ENCODE peak calls at places on chromosomes 2 and 18, in four cellular contexts. T, Z, K and S are unnamed samples.

GRCh38 chr2:185790361-185790760 is 51.8 kb downstream of the FSIP2 start:
- DNase-seq in T (no peak), Z (no peak), K (no peak), S (no peak)

GRCh38 chr18:54968807-54969206 is 9.5 kb upstream of the CCDC68 start:
- DNase-seq in T (no peak), Z (no peak), K (no peak), S (no peak)

GRCh38 chr18:47749195-47749973 is 181.1 kb downstream of the SMAD2 start:
- DNase-seq in T (peak; percentile 55), Z (peak; percentile 89), K (peak; percentile 66), S (no peak)

GRCh38 chr2:98468621-98469236 is 24.1 kb downstream of the INPP4A start:
- DNase-seq in T (no peak), Z (peak; percentile 62), K (no peak), S (no peak)

GRCh38 chr18:50117876-50118275 is 77.1 kb downstream of the MYO5B start:
- DNase-seq in T (no peak), Z (no peak), K (no peak), S (no peak)

GRCh38 chr18:7272268-7273049 is 41.6 kb downstream of the LRRC30 start:
- DNase-seq in T (no peak), Z (no peak), K (peak; percentile 81), S (no peak)

GRCh38 chr2:16654775-16655456 is 10.7 kb downstream of the CYRIA start:
- DNase-seq in T (no peak), Z (no peak), K (no peak), S (no peak)

GRCh38 chr2:205427112-205427511 is 255.2 kb upstream of the NRP2 start:
- DNase-seq in T (no peak), Z (no peak), K (no peak), S (peak; percentile 50)

GRCh38 chr2:118577202-118577601 is 270.2 kb downstream of the EN1 start:
- DNase-seq in T (no peak), Z (no peak), K (no peak), S (no peak)

GRCh38 chr2:224077773-224078507 is 38.9 kb upstream of the SERPINE2 start:
- DNase-seq in T (no peak), Z (no peak), K (no peak), S (no peak)

GRCh38 chr2:168587302-168587701 is 131.2 kb downstream of the CERS6 start:
- DNase-seq in T (no peak), Z (no peak), K (no peak), S (no peak)

GRCh38 chr18:77093067-77093430 is 39.5 kb downstream of the MBP start:
- DNase-seq in T (no peak), Z (no peak), K (no peak), S (no peak)

GRCh38 chr2:120675460-120676130 is 60.1 kb upstream of the GLI2 start:
- DNase-seq in T (no peak), Z (peak; percentile 70), K (no peak), S (no peak)

GRCh38 chr2:71711470-71711857 is 258.1 kb downstream of the DYSF start:
- DNase-seq in T (no peak), Z (no peak), K (no peak), S (no peak)

GRCh38 chr2:199922856-199923255 is 11.8 kb downstream of the C2orf69 start:
- DNase-seq in T (no peak), Z (no peak), K (no peak), S (no peak)

GRCh38 chr2:218260742-218261423 is at the start of gene GPBAR1:
- DNase-seq in T (no peak), Z (no peak), K (no peak), S (no peak)

GRCh38 chr18:32552421-32553030 is 81.8 kb upstream of the GAREM1 start:
- DNase-seq in T (peak; percentile 10), Z (peak; percentile 73), K (peak; percentile 60), S (peak; percentile 17)

GRCh38 chr2:216169087-216169486 is 59.9 kb downstream of the XRCC5 start:
- DNase-seq in T (no peak), Z (no peak), K (no peak), S (no peak)

GRCh38 chr2:201420442-201421113 is 30.7 kb downstream of the TRAK2 start:
- DNase-seq in T (no peak), Z (no peak), K (no peak), S (no peak)

GRCh38 chr2:182642328-182642727 is 73.7 kb upstream of the DNAJC10 start:
- DNase-seq in T (no peak), Z (peak; percentile 52), K (peak; percentile 9), S (no peak)

GRCh38 chr2:70433315-70433714 is 120.3 kb downstream of the TGFA start:
- DNase-seq in T (no peak), Z (no peak), K (no peak), S (no peak)

GRCh38 chr2:191250400-191250799 is 5.2 kb downstream of the MYO1B start:
- DNase-seq in T (no peak), Z (no peak), K (no peak), S (no peak)

GRCh38 chr2:239234826-239235175 is 166.0 kb downstream of the HDAC4 start:
- DNase-seq in T (no peak), Z (no peak), K (no peak), S (no peak)

GRCh38 chr2:214695789-214696188 is 113.7 kb downstream of the BARD1 start:
- DNase-seq in T (no peak), Z (no peak), K (no peak), S (no peak)

GRCh38 chr2:98664323-98664722 is 55.9 kb downstream of the UNC50 start:
- DNase-seq in T (no peak), Z (no peak), K (peak; percentile 4), S (no peak)

GRCh38 chr2:108575132-108575966 is 41.1 kb downstream of the LIMS1 start:
- DNase-seq in T (no peak), Z (peak; percentile 40), K (peak; percentile 41), S (no peak)

GRCh38 chr2:74379851-74380789 is at the start of gene DCTN1:
- DNase-seq in T (no peak), Z (peak; percentile 61), K (no peak), S (peak; percentile 23)

GRCh38 chr2:236485519-236485918 is 84.1 kb upstream of the ACKR3 start:
- DNase-seq in T (no peak), Z (no peak), K (no peak), S (no peak)

GRCh38 chr18:5285326-5285725 is 10.2 kb downstream of the ZBTB14 start:
- DNase-seq in T (no peak), Z (no peak), K (peak; percentile 92), S (no peak)

GRCh38 chr18:79576686-79577351 is 102.8 kb upstream of the CTDP1 start:
- DNase-seq in T (no peak), Z (no peak), K (no peak), S (no peak)

GRCh38 chr2:240245706-240246105 is 105.2 kb upstream of the OTOS start:
- DNase-seq in T (no peak), Z (no peak), K (peak; percentile 5), S (no peak)

GRCh38 chr2:152466925-152467676 is 132.1 kb downstream of the FMNL2 start:
- DNase-seq in T (no peak), Z (peak; percentile 67), K (no peak), S (no peak)

GRCh38 chr2:66495788-66496640 is 61.1 kb downstream of the MEIS1 start:
- DNase-seq in T (no peak), Z (no peak), K (peak; percentile 18), S (peak; percentile 46)

GRCh38 chr18:79458131-79458838 is 62.6 kb downstream of the NFATC1 start:
- DNase-seq in T (no peak), Z (no peak), K (no peak), S (peak; percentile 37)

GRCh38 chr2:236916181-236916580 is 169.5 kb upstream of the COPS8 start:
- DNase-seq in T (no peak), Z (no peak), K (no peak), S (no peak)

GRCh38 chr2:60517441-60517840 is 36.0 kb downstream of the BCL11A start:
- DNase-seq in T (no peak), Z (no peak), K (no peak), S (no peak)